ENCODE peak calls at places on chromosomes 1 and 21, in seven cellular contexts. One of them, this sample, is unnamed.

GRCh38 chr1:225933072-225933471 is 7.9 kb downstream of the LEFTY2 start:
- DNase-seq in AG10803: peak
- DNase-seq in right lobe of liver: no peak
- DNase-seq in activated naive CD8-positive, alpha-beta T cell treated with anti-CD3 and anti-CD28 coated beads, Interleukin-2, amount 50 U/mL, for 16 hours: no peak
- DNase-seq in LoVo: no peak
- DNase-seq in mucosa of descending colon: no peak
- DNase-seq in iris pigment epithelial cell: peak
- DNase-seq in this sample: no peak

GRCh38 chr21:34761758-34762330 is 93.0 kb downstream of the CLIC6 start:
- DNase-seq in AG10803: no peak
- DNase-seq in right lobe of liver: no peak
- DNase-seq in activated naive CD8-positive, alpha-beta T cell treated with anti-CD3 and anti-CD28 coated beads, Interleukin-2, amount 50 U/mL, for 16 hours: no peak
- DNase-seq in LoVo: no peak
- DNase-seq in mucosa of descending colon: no peak
- DNase-seq in iris pigment epithelial cell: no peak
- DNase-seq in this sample: no peak

GRCh38 chr1:226051356-226051755 is 11.2 kb upstream of the H3-3A start:
- DNase-seq in AG10803: peak
- DNase-seq in right lobe of liver: no peak
- DNase-seq in activated naive CD8-positive, alpha-beta T cell treated with anti-CD3 and anti-CD28 coated beads, Interleukin-2, amount 50 U/mL, for 16 hours: no peak
- DNase-seq in LoVo: no peak
- DNase-seq in mucosa of descending colon: no peak
- DNase-seq in iris pigment epithelial cell: no peak
- DNase-seq in this sample: no peak

GRCh38 chr1:205940710-205941109 is 2.5 kb downstream of the SLC26A9 start:
- DNase-seq in AG10803: no peak
- DNase-seq in right lobe of liver: no peak
- DNase-seq in activated naive CD8-positive, alpha-beta T cell treated with anti-CD3 and anti-CD28 coated beads, Interleukin-2, amount 50 U/mL, for 16 hours: no peak
- DNase-seq in LoVo: no peak
- DNase-seq in mucosa of descending colon: no peak
- DNase-seq in iris pigment epithelial cell: no peak
- DNase-seq in this sample: no peak

GRCh38 chr21:32917392-32918135 is 108.2 kb upstream of the OLIG2 start:
- DNase-seq in AG10803: peak
- DNase-seq in right lobe of liver: no peak
- DNase-seq in activated naive CD8-positive, alpha-beta T cell treated with anti-CD3 and anti-CD28 coated beads, Interleukin-2, amount 50 U/mL, for 16 hours: no peak
- DNase-seq in LoVo: no peak
- DNase-seq in mucosa of descending colon: peak
- DNase-seq in iris pigment epithelial cell: no peak
- DNase-seq in this sample: no peak

GRCh38 chr1:58402444-58402843 is 144.1 kb downstream of the OMA1 start:
- DNase-seq in AG10803: peak
- DNase-seq in right lobe of liver: no peak
- DNase-seq in activated naive CD8-positive, alpha-beta T cell treated with anti-CD3 and anti-CD28 coated beads, Interleukin-2, amount 50 U/mL, for 16 hours: no peak
- DNase-seq in LoVo: no peak
- DNase-seq in mucosa of descending colon: no peak
- DNase-seq in iris pigment epithelial cell: peak
- DNase-seq in this sample: no peak

GRCh38 chr1:57206038-57206437 is 217.8 kb downstream of the DAB1 start:
- DNase-seq in AG10803: peak
- DNase-seq in right lobe of liver: no peak
- DNase-seq in activated naive CD8-positive, alpha-beta T cell treated with anti-CD3 and anti-CD28 coated beads, Interleukin-2, amount 50 U/mL, for 16 hours: no peak
- DNase-seq in LoVo: no peak
- DNase-seq in mucosa of descending colon: no peak
- DNase-seq in iris pigment epithelial cell: no peak
- DNase-seq in this sample: no peak

GRCh38 chr1:46131093-46131492 is 1.3 kb downstream of the PIK3R3 start:
- DNase-seq in AG10803: no peak
- DNase-seq in right lobe of liver: no peak
- DNase-seq in activated naive CD8-positive, alpha-beta T cell treated with anti-CD3 and anti-CD28 coated beads, Interleukin-2, amount 50 U/mL, for 16 hours: no peak
- DNase-seq in LoVo: no peak
- DNase-seq in mucosa of descending colon: no peak
- DNase-seq in iris pigment epithelial cell: peak
- DNase-seq in this sample: no peak

GRCh38 chr1:115654663-115655306 is 13.0 kb downstream of the VANGL1 start:
- DNase-seq in AG10803: peak
- DNase-seq in right lobe of liver: no peak
- DNase-seq in activated naive CD8-positive, alpha-beta T cell treated with anti-CD3 and anti-CD28 coated beads, Interleukin-2, amount 50 U/mL, for 16 hours: no peak
- DNase-seq in LoVo: no peak
- DNase-seq in mucosa of descending colon: no peak
- DNase-seq in iris pigment epithelial cell: peak
- DNase-seq in this sample: no peak

GRCh38 chr1:176149939-176150807 is 56.9 kb downstream of the COP1 start:
- DNase-seq in AG10803: no peak
- DNase-seq in right lobe of liver: no peak
- DNase-seq in activated naive CD8-positive, alpha-beta T cell treated with anti-CD3 and anti-CD28 coated beads, Interleukin-2, amount 50 U/mL, for 16 hours: no peak
- DNase-seq in LoVo: no peak
- DNase-seq in mucosa of descending colon: peak
- DNase-seq in iris pigment epithelial cell: no peak
- DNase-seq in this sample: no peak

GRCh38 chr1:85650645-85651044 is 57.6 kb downstream of the ZNHIT6 start:
- DNase-seq in AG10803: no peak
- DNase-seq in right lobe of liver: no peak
- DNase-seq in activated naive CD8-positive, alpha-beta T cell treated with anti-CD3 and anti-CD28 coated beads, Interleukin-2, amount 50 U/mL, for 16 hours: no peak
- DNase-seq in LoVo: no peak
- DNase-seq in mucosa of descending colon: no peak
- DNase-seq in iris pigment epithelial cell: no peak
- DNase-seq in this sample: no peak

GRCh38 chr1:1304331-1305299 is 3.1 kb downstream of the ACAP3 start:
- DNase-seq in AG10803: peak
- DNase-seq in right lobe of liver: no peak
- DNase-seq in activated naive CD8-positive, alpha-beta T cell treated with anti-CD3 and anti-CD28 coated beads, Interleukin-2, amount 50 U/mL, for 16 hours: no peak
- DNase-seq in LoVo: no peak
- DNase-seq in mucosa of descending colon: peak
- DNase-seq in iris pigment epithelial cell: peak
- DNase-seq in this sample: peak

GRCh38 chr1:155909894-155910293 is 1.3 kb downstream of the RIT1 start:
- DNase-seq in AG10803: peak
- DNase-seq in right lobe of liver: no peak
- DNase-seq in activated naive CD8-positive, alpha-beta T cell treated with anti-CD3 and anti-CD28 coated beads, Interleukin-2, amount 50 U/mL, for 16 hours: no peak
- DNase-seq in LoVo: no peak
- DNase-seq in mucosa of descending colon: peak
- DNase-seq in iris pigment epithelial cell: peak
- DNase-seq in this sample: no peak

GRCh38 chr1:67674260-67675011 is 10.6 kb upstream of the GADD45A start:
- DNase-seq in AG10803: peak
- DNase-seq in right lobe of liver: no peak
- DNase-seq in activated naive CD8-positive, alpha-beta T cell treated with anti-CD3 and anti-CD28 coated beads, Interleukin-2, amount 50 U/mL, for 16 hours: no peak
- DNase-seq in LoVo: no peak
- DNase-seq in mucosa of descending colon: peak
- DNase-seq in iris pigment epithelial cell: peak
- DNase-seq in this sample: no peak

GRCh38 chr1:34800214-34800613 is 7.4 kb downstream of the GJA4 start:
- DNase-seq in AG10803: no peak
- DNase-seq in right lobe of liver: no peak
- DNase-seq in activated naive CD8-positive, alpha-beta T cell treated with anti-CD3 and anti-CD28 coated beads, Interleukin-2, amount 50 U/mL, for 16 hours: no peak
- DNase-seq in LoVo: no peak
- DNase-seq in mucosa of descending colon: no peak
- DNase-seq in iris pigment epithelial cell: peak
- DNase-seq in this sample: no peak

GRCh38 chr1:218369688-218370511 is 24.8 kb downstream of the TGFB2 start:
- DNase-seq in AG10803: peak
- DNase-seq in right lobe of liver: no peak
- DNase-seq in activated naive CD8-positive, alpha-beta T cell treated with anti-CD3 and anti-CD28 coated beads, Interleukin-2, amount 50 U/mL, for 16 hours: no peak
- DNase-seq in LoVo: no peak
- DNase-seq in mucosa of descending colon: no peak
- DNase-seq in iris pigment epithelial cell: peak
- DNase-seq in this sample: no peak

GRCh38 chr1:2083666-2084065 is 33.5 kb downstream of the PRKCZ start:
- DNase-seq in AG10803: no peak
- DNase-seq in right lobe of liver: no peak
- DNase-seq in activated naive CD8-positive, alpha-beta T cell treated with anti-CD3 and anti-CD28 coated beads, Interleukin-2, amount 50 U/mL, for 16 hours: no peak
- DNase-seq in LoVo: no peak
- DNase-seq in mucosa of descending colon: no peak
- DNase-seq in iris pigment epithelial cell: no peak
- DNase-seq in this sample: no peak

GRCh38 chr1:58401991-58402390 is 144.5 kb downstream of the OMA1 start:
- DNase-seq in AG10803: peak
- DNase-seq in right lobe of liver: no peak
- DNase-seq in activated naive CD8-positive, alpha-beta T cell treated with anti-CD3 and anti-CD28 coated beads, Interleukin-2, amount 50 U/mL, for 16 hours: no peak
- DNase-seq in LoVo: no peak
- DNase-seq in mucosa of descending colon: no peak
- DNase-seq in iris pigment epithelial cell: peak
- DNase-seq in this sample: no peak

GRCh38 chr1:16226495-16227179 is 10.3 kb downstream of the CPLANE2 start:
- DNase-seq in AG10803: no peak
- DNase-seq in right lobe of liver: peak
- DNase-seq in activated naive CD8-positive, alpha-beta T cell treated with anti-CD3 and anti-CD28 coated beads, Interleukin-2, amount 50 U/mL, for 16 hours: no peak
- DNase-seq in LoVo: no peak
- DNase-seq in mucosa of descending colon: peak
- DNase-seq in iris pigment epithelial cell: no peak
- DNase-seq in this sample: peak

GRCh38 chr1:94014635-94015488 is 105.6 kb upstream of the GCLM start:
- DNase-seq in AG10803: peak
- DNase-seq in right lobe of liver: no peak
- DNase-seq in activated naive CD8-positive, alpha-beta T cell treated with anti-CD3 and anti-CD28 coated beads, Interleukin-2, amount 50 U/mL, for 16 hours: no peak
- DNase-seq in LoVo: peak
- DNase-seq in mucosa of descending colon: no peak
- DNase-seq in iris pigment epithelial cell: no peak
- DNase-seq in this sample: no peak

GRCh38 chr21:34126269-34126668 is 52.9 kb downstream of the MRPS6 start:
- DNase-seq in AG10803: peak
- DNase-seq in right lobe of liver: no peak
- DNase-seq in activated naive CD8-positive, alpha-beta T cell treated with anti-CD3 and anti-CD28 coated beads, Interleukin-2, amount 50 U/mL, for 16 hours: no peak
- DNase-seq in LoVo: no peak
- DNase-seq in mucosa of descending colon: no peak
- DNase-seq in iris pigment epithelial cell: peak
- DNase-seq in this sample: no peak

GRCh38 chr1:66270122-66270812 is 263.7 kb upstream of the SGIP1 start:
- DNase-seq in AG10803: peak
- DNase-seq in right lobe of liver: no peak
- DNase-seq in activated naive CD8-positive, alpha-beta T cell treated with anti-CD3 and anti-CD28 coated beads, Interleukin-2, amount 50 U/mL, for 16 hours: no peak
- DNase-seq in LoVo: no peak
- DNase-seq in mucosa of descending colon: no peak
- DNase-seq in iris pigment epithelial cell: peak
- DNase-seq in this sample: no peak

GRCh38 chr1:25527226-25527846 is 16.1 kb upstream of the LDLRAP1 start:
- DNase-seq in AG10803: no peak
- DNase-seq in right lobe of liver: no peak
- DNase-seq in activated naive CD8-positive, alpha-beta T cell treated with anti-CD3 and anti-CD28 coated beads, Interleukin-2, amount 50 U/mL, for 16 hours: no peak
- DNase-seq in LoVo: no peak
- DNase-seq in mucosa of descending colon: no peak
- DNase-seq in iris pigment epithelial cell: no peak
- DNase-seq in this sample: no peak

GRCh38 chr1:241985787-241986186 is 13.1 kb downstream of the MAP1LC3C start:
- DNase-seq in AG10803: peak
- DNase-seq in right lobe of liver: no peak
- DNase-seq in activated naive CD8-positive, alpha-beta T cell treated with anti-CD3 and anti-CD28 coated beads, Interleukin-2, amount 50 U/mL, for 16 hours: no peak
- DNase-seq in LoVo: peak
- DNase-seq in mucosa of descending colon: peak
- DNase-seq in iris pigment epithelial cell: peak
- DNase-seq in this sample: no peak

GRCh38 chr1:53899206-53899628 is 5.2 kb downstream of the DIO1 start:
- DNase-seq in AG10803: peak
- DNase-seq in right lobe of liver: peak
- DNase-seq in activated naive CD8-positive, alpha-beta T cell treated with anti-CD3 and anti-CD28 coated beads, Interleukin-2, amount 50 U/mL, for 16 hours: no peak
- DNase-seq in LoVo: no peak
- DNase-seq in mucosa of descending colon: no peak
- DNase-seq in iris pigment epithelial cell: no peak
- DNase-seq in this sample: no peak

GRCh38 chr21:44441581-44442265 is 13.6 kb upstream of the LRRC3 start:
- DNase-seq in AG10803: no peak
- DNase-seq in right lobe of liver: peak
- DNase-seq in activated naive CD8-positive, alpha-beta T cell treated with anti-CD3 and anti-CD28 coated beads, Interleukin-2, amount 50 U/mL, for 16 hours: no peak
- DNase-seq in LoVo: no peak
- DNase-seq in mucosa of descending colon: no peak
- DNase-seq in iris pigment epithelial cell: no peak
- DNase-seq in this sample: no peak

GRCh38 chr1:193183019-193183643 is 3.3 kb downstream of the B3GALT2 start:
- DNase-seq in AG10803: peak
- DNase-seq in right lobe of liver: no peak
- DNase-seq in activated naive CD8-positive, alpha-beta T cell treated with anti-CD3 and anti-CD28 coated beads, Interleukin-2, amount 50 U/mL, for 16 hours: no peak
- DNase-seq in LoVo: peak
- DNase-seq in mucosa of descending colon: peak
- DNase-seq in iris pigment epithelial cell: peak
- DNase-seq in this sample: no peak

GRCh38 chr1:64540265-64540791 is 70.4 kb downstream of the CACHD1 start:
- DNase-seq in AG10803: peak
- DNase-seq in right lobe of liver: no peak
- DNase-seq in activated naive CD8-positive, alpha-beta T cell treated with anti-CD3 and anti-CD28 coated beads, Interleukin-2, amount 50 U/mL, for 16 hours: no peak
- DNase-seq in LoVo: no peak
- DNase-seq in mucosa of descending colon: peak
- DNase-seq in iris pigment epithelial cell: peak
- DNase-seq in this sample: no peak

This sample was measured in sciatic nerve.